ENCODE peak calls at places on chromosomes 4 and X, in ten cellular contexts. F is MCF 10A, H is cardiac fibroblast, U is tibial artery, O is H9, P is LNCaP clone FGC, B is psoas muscle, S is A549, C is fibroblast of lung, V is heart right ventricle. K is an unnamed sample.
A peak's percentile ranks its signal among the peaks of the same experiment; 100 is the strongest.

GRCh38 chr4:101651778-101652177 is 138.8 kb upstream of the BANK1 start:
- DNase-seq in F (no peak), H (no peak), U (no peak), O (no peak), P (no peak), B (peak; percentile 65), S (no peak), C (no peak), V (peak; percentile 70), K (no peak)

GRCh38 chrX:39944416-39944815 is 153.3 kb downstream of the BCOR start:
- DNase-seq in F (no peak), H (no peak), U (no peak), O (no peak), P (no peak), B (no peak), S (no peak), C (no peak), V (no peak), K (no peak)

GRCh38 chr4:169385356-169385755 is 114.6 kb upstream of the SH3RF1 start:
- DNase-seq in F (no peak), H (peak; percentile 55), U (no peak), O (no peak), P (no peak), B (no peak), S (no peak), C (peak; percentile 80), V (no peak), K (no peak)

GRCh38 chr4:118904418-118904817 is 15.8 kb downstream of the SYNPO2 start:
- DNase-seq in F (no peak), H (no peak), U (no peak), O (no peak), P (no peak), B (no peak), S (no peak), C (peak; percentile 31), V (peak; percentile 29), K (no peak)

GRCh38 chr4:125750827-125751466 is 436.2 kb downstream of the FAT4 start:
- DNase-seq in F (peak; percentile 40), H (peak; percentile 75), U (no peak), O (peak; percentile 62), P (no peak), B (no peak), S (peak; percentile 68), C (peak; percentile 69), V (peak; percentile 63), K (no peak)

GRCh38 chr4:69823481-69824186 is 36.3 kb downstream of the SULT1E1 start:
- DNase-seq in F (peak; percentile 65), H (peak; percentile 53), U (no peak), O (peak; percentile 57), P (peak; percentile 93), B (no peak), S (peak; percentile 40), C (peak; percentile 61), V (no peak), K (peak; percentile 17)

GRCh38 chr4:169439244-169439643 is 168.5 kb upstream of the SH3RF1 start:
- DNase-seq in F (no peak), H (peak; percentile 38), U (no peak), O (no peak), P (peak; percentile 74), B (no peak), S (no peak), C (peak; percentile 60), V (no peak), K (no peak)

GRCh38 chrX:7223271-7223670 is 75.3 kb upstream of the PUDP start:
- DNase-seq in F (no peak), H (no peak), U (no peak), O (no peak), P (no peak), B (no peak), S (no peak), C (no peak), V (no peak), K (no peak)

GRCh38 chr4:53702334-53703266 is 111.3 kb upstream of the LNX1 start:
- DNase-seq in F (peak; percentile 92), H (peak; percentile 92), U (peak; percentile 87), O (peak; percentile 49), P (peak; percentile 52), B (peak; percentile 89), S (peak; percentile 70), C (peak; percentile 86), V (peak; percentile 88), K (no peak)

GRCh38 chr4:34417160-34417559 is 1827.2 kb downstream of the ARAP2 start:
- DNase-seq in F (no peak), H (peak; percentile 1), U (no peak), O (no peak), P (no peak), B (no peak), S (peak; percentile 0), C (peak; percentile 13), V (no peak), K (no peak)

GRCh38 chr4:176988226-176988625 is 195.5 kb upstream of the VEGFC start:
- DNase-seq in F (peak; percentile 82), H (peak; percentile 97), U (no peak), O (no peak), P (no peak), B (no peak), S (peak; percentile 87), C (peak; percentile 92), V (no peak), K (peak; percentile 95)

GRCh38 chrX:115642895-115643530 is 82.0 kb downstream of the PLS3 start:
- DNase-seq in F (peak; percentile 65), H (peak; percentile 74), U (no peak), O (no peak), P (peak; percentile 1), B (no peak), S (peak; percentile 65), C (peak; percentile 77), V (peak; percentile 17), K (no peak)

GRCh38 chr4:94934201-94934600 is 176.4 kb downstream of the BMPR1B start:
- DNase-seq in F (peak; percentile 60), H (peak; percentile 46), U (no peak), O (no peak), P (no peak), B (no peak), S (peak; percentile 28), C (peak; percentile 46), V (no peak), K (peak; percentile 55)

GRCh38 chrX:20514358-20514757 is 247.6 kb upstream of the RPS6KA3 start:
- DNase-seq in F (peak; percentile 68), H (peak; percentile 80), U (no peak), O (no peak), P (no peak), B (no peak), S (peak; percentile 60), C (peak; percentile 67), V (no peak), K (peak; percentile 64)

GRCh38 chrX:151694661-151695582 is at the start of gene PRRG3:
- DNase-seq in F (no peak), H (no peak), U (no peak), O (peak; percentile 52), P (no peak), B (no peak), S (no peak), C (no peak), V (no peak), K (no peak)

GRCh38 chrX:115029869-115030564 is 12.6 kb upstream of the IL13RA2 start:
- DNase-seq in F (peak; percentile 20), H (peak; percentile 29), U (no peak), O (no peak), P (no peak), B (no peak), S (no peak), C (no peak), V (peak; percentile 6), K (no peak)

GRCh38 chr4:173242466-173243250 is 74.0 kb downstream of the GALNT7 start:
- DNase-seq in F (no peak), H (peak; percentile 33), U (no peak), O (no peak), P (no peak), B (no peak), S (no peak), C (no peak), V (no peak), K (no peak)

GRCh38 chrX:39808471-39808917 is 289.3 kb downstream of the BCOR start:
- DNase-seq in F (no peak), H (peak; percentile 74), U (peak; percentile 79), O (no peak), P (no peak), B (no peak), S (no peak), C (peak; percentile 68), V (peak; percentile 41), K (peak; percentile 8)

GRCh38 chr4:16284050-16284449 is 57.8 kb upstream of the TAPT1 start:
- DNase-seq in F (no peak), H (no peak), U (no peak), O (no peak), P (no peak), B (no peak), S (no peak), C (no peak), V (no peak), K (no peak)

GRCh38 chr4:16278178-16278577 is 51.9 kb upstream of the TAPT1 start:
- DNase-seq in F (no peak), H (peak; percentile 5), U (no peak), O (no peak), P (no peak), B (no peak), S (no peak), C (no peak), V (no peak), K (no peak)
- TF ChIP-seq CTCF in F (no peak), H (peak; percentile 20), U (no peak), O (peak; percentile 53), P (no peak), B (no peak), S (no peak), C (no peak), V (peak; percentile 26), K (peak; percentile 48)

GRCh38 chr4:108774809-108775530 is 12.1 kb upstream of the ETNPPL start:
- DNase-seq in F (peak; percentile 68), H (no peak), U (peak; percentile 73), O (no peak), P (peak; percentile 89), B (peak; percentile 81), S (peak; percentile 5), C (no peak), V (peak; percentile 57), K (no peak)
- TF ChIP-seq CTCF in F (no peak), H (no peak), U (no peak), O (peak; percentile 32), P (peak; percentile 40), B (peak; percentile 29), S (no peak), C (no peak), V (peak; percentile 34), K (no peak)

DNA sequence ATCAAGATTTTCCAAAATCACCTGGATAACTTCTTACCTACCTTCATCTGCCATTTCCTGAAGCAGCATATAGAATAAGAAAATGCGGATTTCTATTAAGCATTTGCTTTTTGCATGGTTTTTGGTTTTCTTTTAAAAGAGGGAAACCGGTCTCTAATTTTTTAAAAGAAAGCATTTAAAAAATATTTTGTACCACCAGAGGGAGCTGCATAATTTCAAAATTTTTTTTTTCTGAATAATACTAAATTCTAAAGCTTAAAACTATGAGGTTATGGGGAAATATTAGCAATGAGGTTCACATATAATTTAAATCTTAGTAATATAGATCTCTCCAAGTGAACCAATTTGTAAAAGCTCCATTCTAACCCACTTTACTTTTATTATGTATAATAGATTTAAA is 137.7 kb upstream of the TENT5D start:
- DNase-seq in F (no peak), H (no peak), U (no peak), O (no peak), P (no peak), B (no peak), S (no peak), C (no peak), V (no peak), K (no peak)
- TF ChIP-seq CTCF in F (peak; percentile 17), H (no peak), U (no peak), O (peak; percentile 49), P (peak; percentile 13), B (no peak), S (peak; percentile 24), C (no peak), V (peak; percentile 32), K (peak; percentile 38)

GRCh38 chr4:88672987-88673386 is 24.6 kb downstream of the NAP1L5 start:
- DNase-seq in F (peak; percentile 33), H (peak; percentile 56), U (no peak), O (peak; percentile 44), P (no peak), B (no peak), S (peak; percentile 30), C (peak; percentile 65), V (no peak), K (no peak)
- TF ChIP-seq CTCF in F (peak; percentile 21), H (peak; percentile 54), U (peak; percentile 18), O (peak; percentile 86), P (peak; percentile 71), B (peak; percentile 35), S (peak; percentile 51), C (peak; percentile 85), V (peak; percentile 65), K (peak; percentile 63)